ENCODE peak calls at places on chromosomes 6 and 20, in four cellular contexts. D, Z, S and R are unnamed samples.
A peak's percentile ranks its signal among the peaks of the same experiment; 100 is the strongest.

GRCh38 chr6:6556162-6556737 is 32.3 kb upstream of the LY86 start:
- DNase-seq in S (no peak), Z (no peak), D (no peak), R (no peak)

GRCh38 chr6:35213824-35214756 is at the start of gene SCUBE3:
- DNase-seq in S (peak; percentile 10), D (peak; percentile 42), Z (no peak), R (peak; percentile 30)

GRCh38 chr6:35688605-35689322 is at the start of gene FKBP5:
- DNase-seq in D (peak; percentile 80), S (peak; percentile 91), Z (peak; percentile 95), R (peak; percentile 98)

GRCh38 chr20:33051333-33051732 is 2.4 kb upstream of the BPIFB3 start:
- DNase-seq in Z (no peak), S (no peak), D (no peak), R (no peak)

GRCh38 chr20:9214676-9215075 is 145.8 kb downstream of the PLCB4 start:
- DNase-seq in D (peak; percentile 95), Z (no peak), S (no peak), R (no peak)

GRCh38 chr6:56856036-56856580 is 98.8 kb upstream of the BEND6 start:
- DNase-seq in S (no peak), D (peak; percentile 17), Z (no peak), R (no peak)

GRCh38 chr6:56699066-56699654 is 56.5 kb upstream of the DST start:
- DNase-seq in D (peak; percentile 53), S (peak; percentile 73), Z (peak; percentile 6), R (no peak)

GRCh38 chr20:13687827-13688226 is 49.1 kb upstream of the TASP1 start:
- DNase-seq in Z (no peak), D (no peak), S (no peak), R (no peak)

GRCh38 chr6:11093065-11093590 is 506 bp upstream of the SMIM13 start:
- DNase-seq in S (no peak), Z (peak; percentile 77), D (peak; percentile 41), R (no peak)

GRCh38 chr20:49660912-49661311 is 52.8 kb downstream of the B4GALT5 start:
- DNase-seq in D (no peak), Z (no peak), S (no peak), R (no peak)

GRCh38 chr20:38157635-38158495 is 7.2 kb downstream of the TGM2 start:
- DNase-seq in D (peak; percentile 44), Z (no peak), S (no peak), R (peak; percentile 35)

GRCh38 chr6:20906938-20907337 is 372.7 kb downstream of the CDKAL1 start:
- DNase-seq in Z (no peak), D (peak; percentile 87), S (peak; percentile 83), R (no peak)

GRCh38 chr6:25583099-25583498 is 68.9 kb upstream of the SCGN start:
- DNase-seq in Z (no peak), S (no peak), D (no peak), R (no peak)

GRCh38 chr6:24936641-24937317 is 1.0 kb upstream of the RIPOR2 start:
- DNase-seq in D (peak; percentile 58), S (peak; percentile 22), Z (no peak), R (no peak)

GRCh38 chr6:115945306-115945705 is 115.4 kb downstream of the FRK start:
- DNase-seq in D (no peak), Z (no peak), S (peak; percentile 12), R (no peak)

GRCh38 chr6:53671111-53671510 is 5.6 kb upstream of the KLHL31 start:
- DNase-seq in S (no peak), Z (no peak), D (peak; percentile 15), R (no peak)

GRCh38 chr6:135521431-135521830 is 23.9 kb upstream of the AHI1 start:
- DNase-seq in D (peak; percentile 59), S (no peak), Z (no peak), R (no peak)

GRCh38 chr6:47729019-47729418 is 30.6 kb downstream of the ADGRF4 start:
- DNase-seq in Z (no peak), D (no peak), S (peak; percentile 90), R (no peak)

GRCh38 chr6:155125916-155126315 is 130.8 kb downstream of the TIAM2 start:
- DNase-seq in D (peak; percentile 80), S (no peak), Z (no peak), R (no peak)

GRCh38 chr6:134373282-134373922 is 55.5 kb upstream of the SGK1 start:
- DNase-seq in S (peak; percentile 51), Z (peak; percentile 39), D (peak; percentile 93), R (peak; percentile 23)

GRCh38 chr6:42781546-42781810 is 374 bp upstream of the BICRAL start:
- DNase-seq in D (peak; percentile 30), S (no peak), Z (peak; percentile 65), R (no peak)

GRCh38 chr20:52432740-52433139 is 241.2 kb upstream of the ZFP64 start:
- DNase-seq in Z (no peak), D (no peak), S (no peak), R (no peak)

GRCh38 chr6:139372326-139373153 is 1.9 kb downstream of the CITED2 start:
- DNase-seq in S (peak; percentile 10), D (peak; percentile 18), Z (no peak), R (no peak)

GRCh38 chr6:17877890-17878440 is 109.5 kb downstream of the KIF13A start:
- DNase-seq in Z (no peak), D (no peak), S (no peak), R (no peak)

GRCh38 chr6:143962644-143962929 is 45.5 kb downstream of the PLAGL1 start:
- DNase-seq in S (no peak), Z (no peak), D (peak; percentile 52), R (no peak)

GRCh38 chr20:35967979-35968640 is at the start of gene CNBD2:
- DNase-seq in D (no peak), Z (no peak), S (no peak), R (no peak)

DNA sequence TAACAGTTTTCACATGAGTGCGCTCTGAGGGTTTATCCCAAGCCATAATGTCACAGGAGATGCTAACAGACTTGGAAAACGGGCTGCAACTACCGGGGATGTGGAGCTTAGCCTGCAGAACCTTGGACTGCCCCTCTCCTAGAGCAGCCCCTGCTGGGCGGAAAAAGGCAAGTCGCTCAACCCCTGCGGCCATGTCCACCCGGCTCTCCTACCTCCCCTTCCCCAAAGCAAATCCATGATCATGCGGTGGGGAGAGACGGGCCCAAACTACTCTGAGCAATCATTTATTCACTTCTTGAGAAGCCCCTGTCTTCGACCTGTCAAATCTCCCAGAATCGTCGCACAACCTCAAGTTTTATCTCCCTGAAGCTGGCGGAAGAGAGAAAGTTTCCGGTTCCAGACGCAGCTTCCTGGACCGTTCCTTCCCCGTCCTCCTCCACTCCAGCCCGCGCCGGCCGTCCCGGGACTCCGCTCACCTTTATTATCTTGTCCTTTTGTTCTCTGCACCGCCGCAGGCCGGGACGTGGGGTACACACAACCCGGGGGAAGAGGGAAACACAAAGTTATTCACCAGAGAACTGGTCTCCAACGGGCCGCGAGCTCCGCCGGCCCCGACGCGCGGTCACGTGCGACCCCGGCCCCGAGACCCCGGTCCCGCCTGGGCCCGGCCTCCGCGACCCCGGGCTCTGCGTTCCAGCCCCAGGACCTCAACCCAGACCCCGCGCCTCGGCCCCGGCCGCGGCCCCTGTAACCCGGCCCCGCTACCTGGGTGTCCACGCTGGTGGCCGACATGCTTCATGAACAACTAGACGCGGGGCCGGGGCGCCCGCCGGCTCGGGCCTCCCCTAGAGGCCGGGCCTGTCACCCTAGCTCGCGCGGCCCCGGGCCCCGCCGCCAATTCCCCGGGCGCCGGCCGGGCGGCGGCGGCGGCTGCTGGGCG is 560 bp downstream of the YTHDF1 start:
- DNase-seq in D (peak; percentile 60), S (peak; percentile 53), Z (peak; percentile 37), R (no peak)
- TF ChIP-seq CTCF in D (peak; percentile 64), S (peak; percentile 66), Z (peak; percentile 55), R (no peak)

GRCh38 chr20:3935956-3936340 is 46.8 kb downstream of the PANK2 start:
- DNase-seq in S (no peak), Z (peak; percentile 41), D (no peak), R (no peak)
- H3K27ac ChIP-seq in S (no peak overlapping the region), Z (no peak overlapping the region), D (no peak overlapping the region), R (peak overlapping the region; percentile 81)

GRCh38 chr6:79544939-79545450 is 7.8 kb upstream of the LCA5 start:
- DNase-seq in Z (peak; percentile 39), S (peak; percentile 93), D (peak; percentile 99), R (peak; percentile 56)
- H3K4me3 ChIP-seq in Z (no peak overlapping the region), S (peak overlapping the region; percentile 40), D (no peak overlapping the region), R (peak overlapping the region; percentile 50)

GRCh38 chr20:34706022-34706875 is 2.1 kb downstream of the TP53INP2 start:
- DNase-seq in S (no peak), Z (no peak), D (no peak), R (no peak)

GRCh38 chr20:34704177-34705007 is at the start of gene TP53INP2:
- DNase-seq in S (peak; percentile 63), Z (peak; percentile 88), D (peak; percentile 91), R (peak; percentile 97)

GRCh38 chr20:34705008-34705382 is 851 bp downstream of the TP53INP2 start:
- DNase-seq in Z (peak; percentile 25), D (no peak), S (no peak), R (no peak)

GRCh38 chr20:34706912-34707784 is 3.0 kb downstream of the TP53INP2 start:
- DNase-seq in D (no peak), S (no peak), Z (no peak), R (no peak)

DNA sequence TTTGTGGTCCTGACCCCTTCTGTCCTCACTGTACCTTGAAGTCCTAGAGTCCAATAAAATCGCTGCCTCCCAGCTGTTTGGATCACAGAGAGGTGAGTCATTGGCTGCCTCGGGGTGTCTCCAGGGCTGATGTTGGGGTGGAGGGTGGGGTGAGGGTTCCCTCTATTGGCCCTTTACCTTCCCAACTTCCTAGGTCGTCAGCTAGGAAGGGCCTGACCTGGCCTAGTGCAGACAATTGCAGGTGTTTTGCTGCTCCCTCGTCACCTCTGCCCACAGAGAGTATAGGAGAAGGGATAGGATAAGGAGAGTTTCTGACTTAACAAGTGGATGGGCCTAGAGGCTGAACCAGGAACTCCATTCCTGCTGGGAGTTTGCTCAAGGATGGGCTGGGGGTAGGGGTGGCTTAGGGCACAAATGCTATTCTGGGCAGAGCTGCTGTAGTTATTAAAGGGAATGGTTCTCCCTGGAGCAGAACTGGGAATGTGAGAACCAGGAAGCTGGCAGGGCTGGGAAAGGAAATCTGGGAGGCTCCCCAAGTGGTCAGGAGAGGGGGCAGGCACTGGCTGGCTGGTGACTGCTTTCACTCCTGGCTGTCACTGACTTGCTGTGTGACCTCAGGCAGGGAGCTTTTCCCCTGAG is 1.4 kb downstream of the TP53INP2 start:
- DNase-seq in S (peak; percentile 56), D (peak; percentile 23), Z (no peak), R (peak; percentile 41)
- TF ChIP-seq CTCF in S (peak; percentile 9), D (peak; percentile 15), Z (peak; percentile 34), R (peak; percentile 32)

GRCh38 chr6:169411296-169411695 is 157.7 kb upstream of the THBS2 start:
- DNase-seq in S (no peak), D (no peak), Z (no peak), R (no peak)
- H3K27ac ChIP-seq in S (no peak overlapping the region), D (no peak overlapping the region), Z (no peak overlapping the region), R (no peak overlapping the region)

GRCh38 chr6:128498244-128498643 is 22.2 kb downstream of the PTPRK start:
- DNase-seq in S (no peak), D (no peak), Z (no peak), R (no peak)
- H3K4me3 ChIP-seq in S (no peak overlapping the region), D (no peak overlapping the region), Z (no peak overlapping the region), R (no peak overlapping the region)